ENCODE peak calls at places on chromosome 5, in four cellular contexts. Q is left ventricle myocardium inferior, W is endodermal cell, H is A549. C is an unnamed sample.
A peak's percentile ranks its signal among the peaks of the same experiment; 100 is the strongest.

GRCh38 chr5:1262381-1262780 is 32.5 kb downstream of the TERT start:
- DNase-seq in W (no peak), H (no peak), Q (no peak), C (no peak)

GRCh38 chr5:16615737-16616535 is 861 bp downstream of the RETREG1 start:
- DNase-seq in H (no peak), Q (no peak), W (peak; percentile 60), C (no peak)

GRCh38 chr5:5373351-5374033 is 49.0 kb upstream of the ICE1 start:
- DNase-seq in W (peak; percentile 33), Q (no peak), H (no peak), C (no peak)

GRCh38 chr5:27267209-27267824 is 228.9 kb upstream of the CDH9 start:
- DNase-seq in W (no peak), Q (no peak), H (no peak), C (no peak)

GRCh38 chr5:169442354-169443248 is 141.0 kb upstream of the SPDL1 start:
- DNase-seq in W (no peak), Q (no peak), H (no peak), C (no peak)

GRCh38 chr5:150293091-150293941 is 3.7 kb upstream of the CAMK2A start:
- DNase-seq in W (peak; percentile 54), Q (no peak), H (no peak), C (no peak)

GRCh38 chr5:177189416-177189815 is 55.8 kb downstream of the NSD1 start:
- DNase-seq in Q (no peak), W (no peak), H (no peak), C (no peak)

GRCh38 chr5:132136906-132137305 is 63.3 kb downstream of the CSF2 start:
- DNase-seq in Q (no peak), W (no peak), H (no peak), C (no peak)

GRCh38 chr5:149940077-149940574 is 4.5 kb downstream of the PDE6A start:
- DNase-seq in W (no peak), H (no peak), Q (no peak), C (no peak)

GRCh38 chr5:32278403-32278802 is 34.3 kb downstream of the MTMR12 start:
- DNase-seq in Q (no peak), W (no peak), H (no peak), C (no peak)

GRCh38 chr5:40191041-40191550 is 488.6 kb upstream of the PTGER4 start:
- DNase-seq in H (no peak), Q (no peak), W (no peak), C (no peak)

GRCh38 chr5:42718591-42718990 is 38.0 kb upstream of the CCDC152 start:
- DNase-seq in Q (no peak), W (no peak), H (no peak), C (peak; percentile 0)

GRCh38 chr5:137344723-137345322 is 154.3 kb downstream of the SPOCK1 start:
- DNase-seq in W (peak; percentile 90), H (peak; percentile 18), Q (no peak), C (no peak)

GRCh38 chr5:180364306-180364856 is 11.2 kb upstream of the GFPT2 start:
- DNase-seq in W (no peak), Q (no peak), H (no peak), C (no peak)

GRCh38 chr5:126015244-126016054 is 407.8 kb upstream of the GRAMD2B start:
- DNase-seq in H (no peak), W (no peak), Q (no peak), C (no peak)

GRCh38 chr5:60960591-60960990 is 15.6 kb downstream of the NDUFAF2 start:
- DNase-seq in W (no peak), H (no peak), Q (no peak), C (no peak)

GRCh38 chr5:180007582-180007981 is 64.0 kb downstream of the RNF130 start:
- DNase-seq in Q (peak; percentile 29), W (peak; percentile 89), H (no peak), C (no peak)

GRCh38 chr5:135212361-135213033 is 178.5 kb upstream of the PITX1 start:
- DNase-seq in Q (no peak), W (peak; percentile 40), H (no peak), C (no peak)

GRCh38 chr5:144048254-144048856 is 122.1 kb downstream of the YIPF5 start:
- DNase-seq in H (no peak), Q (no peak), W (peak; percentile 49), C (no peak)

GRCh38 chr5:123358751-123359150 is 64.5 kb downstream of the CEP120 start:
- DNase-seq in Q (no peak), W (no peak), H (no peak), C (no peak)

GRCh38 chr5:142777858-142778257 is 7.7 kb downstream of the ARHGAP26 start:
- DNase-seq in W (no peak), Q (no peak), H (no peak), C (no peak)

GRCh38 chr5:142782976-142783539 is 12.9 kb downstream of the ARHGAP26 start:
- DNase-seq in H (no peak), Q (peak; percentile 72), W (peak; percentile 58), C (no peak)

GRCh38 chr5:142777108-142777507 is 6.9 kb downstream of the ARHGAP26 start:
- DNase-seq in W (no peak), Q (no peak), H (no peak), C (no peak)

GRCh38 chr5:142780871-142781270 is 10.7 kb downstream of the ARHGAP26 start:
- DNase-seq in Q (peak; percentile 33), H (no peak), W (peak; percentile 55), C (no peak)

DNA sequence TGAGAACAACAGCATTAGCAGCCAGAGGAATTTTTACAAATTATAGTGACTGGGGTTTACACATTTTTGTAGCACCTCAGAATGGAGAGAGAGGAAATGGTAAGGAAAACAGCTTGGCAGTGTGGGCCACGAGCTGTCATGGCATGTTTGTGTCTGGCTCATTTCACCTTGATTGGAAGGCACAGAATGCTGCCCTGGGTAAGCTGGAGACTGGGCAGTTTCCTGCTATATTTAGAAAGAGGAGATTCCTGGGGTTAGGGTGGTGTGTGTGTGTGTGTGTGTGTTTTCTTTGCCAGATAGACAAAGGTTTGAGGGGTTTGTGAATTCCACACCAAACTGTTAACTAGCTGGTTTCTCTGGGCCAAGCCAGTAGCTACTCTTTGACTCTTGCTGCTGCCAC is 9.0 kb downstream of the ARHGAP26 start:
- DNase-seq in H (no peak), Q (peak; percentile 23), W (peak; percentile 63), C (no peak)
- H3K27ac ChIP-seq in H (no peak overlapping the region), Q (peak overlapping the region; percentile 76), W (no peak overlapping the region), C (no peak overlapping the region)

GRCh38 chr5:141917760-141918159 is 5.9 kb upstream of the DELE1 start:
- DNase-seq in W (no peak), Q (no peak), H (no peak), C (no peak)

GRCh38 chr5:141914154-141914743 is 9.4 kb upstream of the DELE1 start:
- DNase-seq in W (peak; percentile 86), H (no peak), Q (peak; percentile 48), C (no peak)

GRCh38 chr5:141915881-141916336 is 7.8 kb upstream of the DELE1 start:
- DNase-seq in H (no peak), Q (peak; percentile 41), W (peak; percentile 82), C (no peak)

GRCh38 chr5:141914797-141915196 is 8.9 kb upstream of the DELE1 start:
- DNase-seq in H (no peak), Q (no peak), W (no peak), C (no peak)

GRCh38 chr5:141916522-141916921 is 7.1 kb upstream of the DELE1 start:
- DNase-seq in H (no peak), Q (no peak), W (no peak), C (no peak)
- H3K27ac ChIP-seq in H (no peak overlapping the region), Q (no peak overlapping the region), W (no peak overlapping the region), C (no peak overlapping the region)

GRCh38 chr5:119340597-119341218 is 15.1 kb upstream of the TNFAIP8 start:
- DNase-seq in H (no peak), Q (no peak), W (no peak), C (no peak)
- H3K27ac ChIP-seq in H (no peak overlapping the region), Q (peak overlapping the region; percentile 5), W (no peak overlapping the region), C (peak overlapping the region; percentile 8)

GRCh38 chr5:103362211-103362610 is 103.6 kb downstream of the MACIR start:
- DNase-seq in W (no peak), H (no peak), Q (no peak), C (no peak)
- H3K27ac ChIP-seq in W (no peak overlapping the region), H (no peak overlapping the region), Q (no peak overlapping the region), C (no peak overlapping the region)

C was measured in CD8-positive, alpha-beta T cell.